ENCODE peak calls at places on chromosomes 13 and 19, in five cellular contexts. I, G, B, W and U are unnamed samples.

GRCh38 chr13:60538566-60538965 is 141.5 kb downstream of the TDRD3 start:
- DNase-seq in I (no peak), G (no peak), B (no peak), W (no peak), U (no peak)

GRCh38 chr13:108044929-108045328 is 170.4 kb downstream of the LIG4 start:
- DNase-seq in I (no peak), G (no peak), B (no peak), W (no peak), U (no peak)

GRCh38 chr13:114145256-114145655 is 12.8 kb upstream of the RASA3 start:
- DNase-seq in I (no peak), G (no peak), B (no peak), W (no peak), U (no peak)

GRCh38 chr19:28523619-28524018 is 689.3 kb downstream of the UQCRFS1 start:
- DNase-seq in I (no peak), G (no peak), B (no peak), W (no peak), U (no peak)

GRCh38 chr13:111474136-111475002 is 153.9 kb downstream of the TEX29 start:
- DNase-seq in I (peak; percentile 58), G (peak; percentile 19), B (no peak), W (peak; percentile 55), U (no peak)

GRCh38 chr13:62643007-62643483 is 1227.4 kb upstream of the PCDH20 start:
- DNase-seq in I (no peak), G (peak; percentile 41), B (no peak), W (peak; percentile 8), U (no peak)

GRCh38 chr19:16405797-16406196 is 66.0 kb downstream of the EPS15L1 start:
- DNase-seq in I (no peak), G (no peak), B (no peak), W (no peak), U (no peak)

GRCh38 chr13:62837895-62838294 is 1422.2 kb upstream of the PCDH20 start:
- DNase-seq in I (no peak), G (peak; percentile 3), B (no peak), W (peak; percentile 39), U (no peak)

GRCh38 chr19:42436006-42436405 is 6.7 kb downstream of the CXCL17 start:
- DNase-seq in I (peak; percentile 53), G (no peak), B (no peak), W (no peak), U (no peak)

GRCh38 chr13:107457686-107458085 is 757.6 kb downstream of the LIG4 start:
- DNase-seq in I (no peak), G (no peak), B (no peak), W (no peak), U (no peak)

GRCh38 chr19:16801599-16801998 is 27.6 kb upstream of the SIN3B start:
- DNase-seq in I (peak; percentile 57), G (peak; percentile 61), B (no peak), W (peak; percentile 48), U (no peak)

GRCh38 chr13:50713849-50714248 is 129.6 kb downstream of the DLEU7 start:
- DNase-seq in I (peak; percentile 49), G (peak; percentile 98), B (no peak), W (peak; percentile 85), U (peak; percentile 32)

GRCh38 chr19:634975-635652 is 1.8 kb upstream of the POLRMT start:
- DNase-seq in I (no peak), G (no peak), B (no peak), W (no peak), U (no peak)

GRCh38 chr13:59744747-59745394 is 418.9 kb downstream of the DIAPH3 start:
- DNase-seq in I (peak; percentile 14), G (no peak), B (no peak), W (no peak), U (no peak)

GRCh38 chr13:103195762-103196161 is 129.5 kb upstream of the SLC10A2 start:
- DNase-seq in I (no peak), G (no peak), B (no peak), W (no peak), U (no peak)

GRCh38 chr13:31894931-31895330 is 136.6 kb upstream of the FRY start:
- DNase-seq in I (no peak), G (no peak), B (no peak), W (no peak), U (no peak)

GRCh38 chr13:47168086-47168485 is 271.2 kb upstream of the HTR2A start:
- DNase-seq in I (peak; percentile 69), G (peak; percentile 67), B (no peak), W (peak; percentile 68), U (no peak)

GRCh38 chr13:45415112-45415511 is 3.1 kb downstream of the SLC25A30 start:
- DNase-seq in I (no peak), G (no peak), B (no peak), W (no peak), U (no peak)

GRCh38 chr19:2589441-2589840 is 113.1 kb downstream of the GNG7 start:
- DNase-seq in I (no peak), G (no peak), B (no peak), W (no peak), U (no peak)

GRCh38 chr13:113777311-113778260 is 18.6 kb downstream of the TMEM255B start:
- DNase-seq in I (peak; percentile 34), G (peak; percentile 16), B (no peak), W (peak; percentile 49), U (no peak)

GRCh38 chr13:79352107-79352506 is 53.9 kb downstream of the RBM26 start:
- DNase-seq in I (no peak), G (peak; percentile 21), B (no peak), W (no peak), U (no peak)

GRCh38 chr13:29676941-29677452 is 81.5 kb upstream of the SLC7A1 start:
- DNase-seq in I (no peak), G (peak; percentile 59), B (no peak), W (no peak), U (no peak)

GRCh38 chr19:45137179-45137761 is 23.5 kb downstream of the NKPD1 start:
- DNase-seq in I (peak; percentile 13), G (peak; percentile 41), B (no peak), W (no peak), U (no peak)

DNA sequence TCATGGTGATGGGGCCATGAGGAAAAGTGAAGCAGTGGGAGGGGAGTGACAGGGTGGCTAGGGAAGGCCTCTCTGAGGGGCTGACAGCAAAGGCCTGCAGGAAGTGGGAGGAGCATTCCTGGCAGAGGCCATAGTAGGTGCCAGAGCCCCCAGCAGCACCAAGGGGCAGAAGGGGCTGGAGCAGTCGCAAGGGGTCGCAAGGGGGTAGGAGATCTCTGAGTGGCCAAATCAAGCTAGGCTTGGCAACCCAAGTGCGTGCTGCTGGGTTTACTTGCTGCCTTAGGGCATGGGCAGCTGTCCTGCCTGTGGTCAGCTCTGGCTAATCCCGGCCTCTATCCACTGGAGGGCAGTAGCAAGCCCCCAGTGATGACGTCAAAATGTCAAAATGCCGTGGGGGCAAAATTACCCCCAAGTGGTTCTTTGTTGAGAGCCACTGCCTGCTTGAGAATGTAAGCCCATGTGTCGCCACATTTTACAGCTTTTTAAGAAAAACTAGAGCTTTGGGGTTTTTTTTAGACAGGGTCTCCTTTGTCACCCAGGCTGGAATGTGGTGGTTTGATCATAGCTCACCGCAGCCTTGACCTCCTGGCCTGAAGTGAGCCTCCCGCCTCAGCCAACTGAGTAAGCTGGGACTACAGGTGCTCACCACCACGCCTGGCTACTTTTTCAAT is 11.8 kb downstream of the CCDC97 start:
- DNase-seq in I (peak; percentile 85), G (peak; percentile 86), B (no peak), W (peak; percentile 80), U (no peak)
- TF ChIP-seq CTCF in I (peak; percentile 81), G (peak; percentile 81), B (no peak), W (peak; percentile 88), U (no peak)

GRCh38 chr19:6733338-6734095 is 3.9 kb downstream of the GPR108 start:
- DNase-seq in I (no peak), G (no peak), B (no peak), W (no peak), U (no peak)
- TF ChIP-seq CTCF in I (peak; percentile 44), G (peak; percentile 8), B (peak; percentile 38), W (no peak), U (no peak)

DNA sequence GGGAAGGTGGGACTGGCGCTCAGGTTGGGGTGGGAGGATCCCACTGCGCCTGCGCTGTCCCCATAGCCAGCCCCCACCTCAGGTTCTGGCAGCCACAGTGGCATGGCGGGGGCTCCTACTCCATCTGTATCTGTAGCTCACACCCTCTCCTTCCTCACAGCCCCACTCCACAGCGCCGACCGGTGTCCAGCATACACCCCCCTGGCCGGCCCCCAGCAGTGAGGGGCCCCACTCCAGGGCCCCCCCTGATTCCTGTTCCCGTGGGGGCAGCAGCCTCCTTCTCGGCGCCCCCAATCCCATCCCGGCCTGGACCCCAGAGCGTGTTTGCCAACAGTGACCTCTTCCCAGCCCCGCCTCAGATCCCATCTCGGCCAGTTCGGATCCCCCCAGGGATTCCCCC is 6.0 kb downstream of the TMED1 start:
- DNase-seq in I (no peak), G (no peak), B (no peak), W (no peak), U (no peak)
- TF ChIP-seq CTCF in I (no peak), G (no peak), B (no peak), W (no peak), U (no peak)

GRCh38 chr19:7933411-7933810 is 7.5 kb upstream of the CTXN1 start:
- DNase-seq in I (no peak), G (no peak), B (no peak), W (no peak), U (no peak)
- TF ChIP-seq CTCF in I (peak; percentile 36), G (peak; percentile 22), B (peak; percentile 20), W (peak; percentile 21), U (no peak)

GRCh38 chr13:66995366-66995663 is 234.8 kb downstream of the PCDH9 start:
- DNase-seq in I (no peak), G (no peak), B (no peak), W (no peak), U (no peak)

GRCh38 chr13:66992683-66993082 is 237.5 kb downstream of the PCDH9 start:
- DNase-seq in I (no peak), G (no peak), B (no peak), W (no peak), U (no peak)

GRCh38 chr13:66992183-66992582 is 238.0 kb downstream of the PCDH9 start:
- DNase-seq in I (peak; percentile 65), G (peak; percentile 77), B (no peak), W (peak; percentile 73), U (no peak)

GRCh38 chr13:66994498-66995365 is 235.4 kb downstream of the PCDH9 start:
- DNase-seq in I (no peak), G (no peak), B (no peak), W (no peak), U (no peak)

GRCh38 chr13:66994097-66994496 is 236.0 kb downstream of the PCDH9 start:
- DNase-seq in I (peak; percentile 83), G (peak; percentile 81), B (peak; percentile 27), W (peak; percentile 79), U (no peak)
- TF ChIP-seq CTCF in I (peak; percentile 85), G (peak; percentile 76), B (peak; percentile 47), W (peak; percentile 77), U (no peak)

GRCh38 chr13:66354880-66355279 is 875.3 kb downstream of the PCDH9 start:
- DNase-seq in I (no peak), G (no peak), B (no peak), W (no peak), U (no peak)
- TF ChIP-seq CTCF in I (no peak), G (no peak), B (no peak), W (no peak), U (no peak)